ENCODE peak calls at places on chromosomes 4 and X, in seven cellular contexts. L, H, Z, T, P, N and S are unnamed samples.

GRCh38 chrX:18877472-18877871 is 106.4 kb downstream of the PHKA2 start:
- DNase-seq in Z (no peak), H (no peak), L (no peak), N (no peak), T (no peak), P (no peak), S (no peak)

GRCh38 chr4:7860600-7861158 is 79.0 kb downstream of the AFAP1 start:
- DNase-seq in Z (no peak), H (no peak), N (no peak), T (no peak), P (no peak), L (no peak), S (no peak)

GRCh38 chr4:13920901-13921300 is 293.4 kb upstream of the BOD1L1 start:
- DNase-seq in L (no peak), N (no peak), P (peak), T (no peak), Z (no peak), H (peak), S (no peak)

GRCh38 chr4:100261346-100261745 is 71.1 kb upstream of the DDIT4L start:
- DNase-seq in T (no peak), Z (no peak), P (no peak), H (no peak), N (no peak), L (no peak), S (no peak)

GRCh38 chrX:112826020-112826419 is 14.6 kb downstream of the AMOT start:
- DNase-seq in Z (no peak), P (no peak), T (no peak), N (no peak), L (no peak), H (no peak), S (no peak)

GRCh38 chr4:7911044-7911578 is 28.6 kb downstream of the AFAP1 start:
- DNase-seq in T (peak), P (peak), N (peak), L (no peak), H (peak), Z (no peak), S (no peak)

GRCh38 chrX:11499076-11500044 is 166.4 kb downstream of the ARHGAP6 start:
- DNase-seq in L (no peak), Z (no peak), H (peak), N (no peak), T (no peak), P (no peak), S (no peak)

GRCh38 chr4:116197317-116197809 is 888.0 kb downstream of the TRAM1L1 start:
- DNase-seq in H (no peak), Z (no peak), L (no peak), N (no peak), T (no peak), P (no peak), S (no peak)

GRCh38 chr4:15150636-15151432 is 148.6 kb downstream of the CPEB2 start:
- DNase-seq in Z (no peak), N (no peak), L (no peak), P (no peak), T (no peak), H (no peak), S (no peak)

GRCh38 chr4:105126311-105127153 is 20.1 kb upstream of the TET2 start:
- DNase-seq in Z (no peak), L (no peak), T (no peak), N (no peak), P (no peak), H (no peak), S (no peak)

GRCh38 chr4:113550510-113550909 is 211.0 kb downstream of the CAMK2D start:
- DNase-seq in Z (no peak), T (no peak), P (no peak), H (no peak), L (no peak), N (no peak), S (no peak)

GRCh38 chrX:41481264-41482109 is 34.3 kb downstream of the NYX start:
- DNase-seq in N (no peak), P (peak), T (peak), H (peak), Z (no peak), L (no peak), S (no peak)

GRCh38 chrX:130165181-130165702 is 399 bp downstream of the AIFM1 start:
- DNase-seq in T (no peak), Z (no peak), N (no peak), H (no peak), P (peak), L (no peak), S (no peak)

GRCh38 chr4:2795558-2796260 is 2.8 kb downstream of the SH3BP2 start:
- DNase-seq in L (no peak), Z (no peak), T (no peak), P (no peak), N (no peak), H (no peak), S (peak)

GRCh38 chr4:8732681-8733243 is 138.9 kb downstream of the HMX1 start:
- DNase-seq in L (no peak), N (peak), T (no peak), Z (no peak), P (no peak), H (no peak), S (peak)

GRCh38 chr4:158729716-158730559 is 6.7 kb upstream of the PPID start:
- DNase-seq in L (peak), P (peak), Z (peak), N (no peak), T (peak), H (peak), S (no peak)

GRCh38 chr4:182192511-182193181 is 50.6 kb upstream of the TENM3 start:
- DNase-seq in P (no peak), Z (no peak), N (no peak), H (no peak), T (no peak), L (no peak), S (no peak)

GRCh38 chr4:65341557-65341956 is 328.7 kb downstream of the EPHA5 start:
- DNase-seq in Z (no peak), H (no peak), L (no peak), P (no peak), T (no peak), N (no peak), S (no peak)

GRCh38 chrX:98627645-98628044 is 1743.9 kb downstream of the RPA4 start:
- DNase-seq in H (no peak), P (no peak), T (no peak), Z (no peak), L (no peak), N (no peak), S (no peak)